ENCODE peak calls at places on chromosomes 6 and 20, in nine cellular contexts. One of them, this sample, is unnamed.

GRCh38 chr6:157535354-157536217 is 154.6 kb downstream of the ZDHHC14 start:
- DNase-seq in right atrium auricular region: no peak
- DNase-seq in fibroblast of pulmonary artery: peak
- DNase-seq in astrocyte: peak
- DNase-seq in cardiac muscle cell: no peak
- DNase-seq in brain microvascular endothelial cell: peak
- DNase-seq in heart right ventricle: no peak
- DNase-seq in pancreas: no peak
- DNase-seq in foreskin fibroblast: peak
- DNase-seq in this sample: peak

GRCh38 chr6:9250852-9251251 is 815.5 kb upstream of the SLC35B3 start:
- DNase-seq in heart right ventricle: no peak
- DNase-seq in brain microvascular endothelial cell: peak
- DNase-seq in foreskin fibroblast: peak
- DNase-seq in cardiac muscle cell: peak
- DNase-seq in right atrium auricular region: no peak
- DNase-seq in astrocyte: peak
- DNase-seq in pancreas: peak
- DNase-seq in fibroblast of pulmonary artery: peak
- DNase-seq in this sample: peak

GRCh38 chr6:73610444-73611275 is 43.1 kb downstream of the SLC17A5 start:
- DNase-seq in heart right ventricle: no peak
- DNase-seq in fibroblast of pulmonary artery: peak
- DNase-seq in cardiac muscle cell: peak
- DNase-seq in foreskin fibroblast: peak
- DNase-seq in pancreas: no peak
- DNase-seq in astrocyte: peak
- DNase-seq in right atrium auricular region: no peak
- DNase-seq in brain microvascular endothelial cell: no peak
- DNase-seq in this sample: no peak

GRCh38 chr6:170403451-170403850 is 96.9 kb downstream of the FAM120B start:
- DNase-seq in pancreas: no peak
- DNase-seq in fibroblast of pulmonary artery: peak
- DNase-seq in right atrium auricular region: no peak
- DNase-seq in astrocyte: peak
- DNase-seq in cardiac muscle cell: peak
- DNase-seq in heart right ventricle: no peak
- DNase-seq in brain microvascular endothelial cell: peak
- DNase-seq in foreskin fibroblast: peak
- DNase-seq in this sample: no peak

GRCh38 chr20:40703981-40704530 is 15.0 kb upstream of the MAFB start:
- DNase-seq in astrocyte: no peak
- DNase-seq in fibroblast of pulmonary artery: no peak
- DNase-seq in foreskin fibroblast: no peak
- DNase-seq in pancreas: no peak
- DNase-seq in right atrium auricular region: no peak
- DNase-seq in cardiac muscle cell: no peak
- DNase-seq in heart right ventricle: no peak
- DNase-seq in brain microvascular endothelial cell: no peak
- DNase-seq in this sample: no peak

GRCh38 chr6:151068761-151069312 is 170.9 kb upstream of the AKAP12 start:
- DNase-seq in heart right ventricle: no peak
- DNase-seq in fibroblast of pulmonary artery: peak
- DNase-seq in right atrium auricular region: no peak
- DNase-seq in astrocyte: peak
- DNase-seq in cardiac muscle cell: no peak
- DNase-seq in foreskin fibroblast: peak
- DNase-seq in brain microvascular endothelial cell: peak
- DNase-seq in pancreas: no peak
- DNase-seq in this sample: no peak

GRCh38 chr6:142551145-142551811 is 249.5 kb downstream of the ADGRG6 start:
- DNase-seq in astrocyte: peak
- DNase-seq in right atrium auricular region: no peak
- DNase-seq in cardiac muscle cell: no peak
- DNase-seq in fibroblast of pulmonary artery: no peak
- DNase-seq in heart right ventricle: no peak
- DNase-seq in foreskin fibroblast: no peak
- DNase-seq in brain microvascular endothelial cell: no peak
- DNase-seq in pancreas: no peak
- DNase-seq in this sample: peak

GRCh38 chr20:32468313-32468640 is 110.1 kb downstream of the ASXL1 start:
- DNase-seq in heart right ventricle: peak
- DNase-seq in right atrium auricular region: no peak
- DNase-seq in cardiac muscle cell: no peak
- DNase-seq in foreskin fibroblast: no peak
- DNase-seq in pancreas: no peak
- DNase-seq in fibroblast of pulmonary artery: no peak
- DNase-seq in astrocyte: no peak
- DNase-seq in brain microvascular endothelial cell: no peak
- DNase-seq in this sample: no peak

GRCh38 chr20:36726168-36726567 is 19.7 kb downstream of the NDRG3 start:
- DNase-seq in pancreas: no peak
- DNase-seq in foreskin fibroblast: no peak
- DNase-seq in fibroblast of pulmonary artery: peak
- DNase-seq in right atrium auricular region: no peak
- DNase-seq in cardiac muscle cell: no peak
- DNase-seq in astrocyte: peak
- DNase-seq in heart right ventricle: no peak
- DNase-seq in brain microvascular endothelial cell: no peak
- DNase-seq in this sample: no peak

GRCh38 chr6:108874470-108875160 is 26.4 kb downstream of the ARMC2 start:
- DNase-seq in right atrium auricular region: no peak
- DNase-seq in cardiac muscle cell: no peak
- DNase-seq in astrocyte: no peak
- DNase-seq in heart right ventricle: no peak
- DNase-seq in foreskin fibroblast: peak
- DNase-seq in fibroblast of pulmonary artery: peak
- DNase-seq in brain microvascular endothelial cell: peak
- DNase-seq in pancreas: no peak
- DNase-seq in this sample: no peak

GRCh38 chr20:37285664-37286374 is 3.6 kb upstream of the MANBAL start:
- DNase-seq in right atrium auricular region: no peak
- DNase-seq in brain microvascular endothelial cell: no peak
- DNase-seq in heart right ventricle: no peak
- DNase-seq in pancreas: no peak
- DNase-seq in fibroblast of pulmonary artery: no peak
- DNase-seq in astrocyte: no peak
- DNase-seq in foreskin fibroblast: no peak
- DNase-seq in cardiac muscle cell: no peak
- DNase-seq in this sample: no peak

DNA sequence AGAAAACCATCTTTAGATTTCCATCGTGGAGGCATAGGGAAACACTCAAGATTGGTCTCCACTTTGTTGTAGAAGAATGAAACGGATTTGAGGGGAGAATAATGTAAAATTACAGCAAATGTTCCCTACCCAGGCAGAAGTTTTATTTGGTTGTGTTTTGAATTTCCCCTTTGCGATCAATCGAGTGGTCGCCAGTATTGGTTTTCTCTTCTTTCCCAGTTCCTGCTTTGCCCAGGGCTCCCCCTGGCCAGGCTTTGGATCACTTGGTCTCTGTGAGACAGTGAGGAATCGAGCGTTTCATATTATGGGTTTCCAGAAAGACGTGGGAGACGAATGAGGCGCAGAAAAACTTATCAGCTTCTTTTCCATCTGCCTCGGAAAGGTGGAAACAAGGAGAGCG is 7.3 kb upstream of the TBX18 start:
- DNase-seq in cardiac muscle cell: no peak
- DNase-seq in fibroblast of pulmonary artery: peak
- DNase-seq in pancreas: no peak
- DNase-seq in heart right ventricle: no peak
- DNase-seq in astrocyte: no peak
- DNase-seq in right atrium auricular region: no peak
- DNase-seq in foreskin fibroblast: no peak
- DNase-seq in brain microvascular endothelial cell: no peak
- DNase-seq in this sample: no peak
- H3K4me3 ChIP-seq in cardiac muscle cell: no peak
- H3K4me3 ChIP-seq in fibroblast of pulmonary artery: peak
- H3K4me3 ChIP-seq in pancreas: no peak
- H3K4me3 ChIP-seq in heart right ventricle: peak
- H3K4me3 ChIP-seq in astrocyte: peak
- H3K4me3 ChIP-seq in right atrium auricular region: peak
- H3K4me3 ChIP-seq in foreskin fibroblast: no peak
- H3K4me3 ChIP-seq in brain microvascular endothelial cell: peak
- H3K4me3 ChIP-seq in this sample: no peak

GRCh38 chr6:163711615-163712568 is 297.4 kb downstream of the QKI start:
- DNase-seq in fibroblast of pulmonary artery: no peak
- DNase-seq in heart right ventricle: peak
- DNase-seq in cardiac muscle cell: no peak
- DNase-seq in foreskin fibroblast: peak
- DNase-seq in right atrium auricular region: peak
- DNase-seq in astrocyte: no peak
- DNase-seq in brain microvascular endothelial cell: no peak
- DNase-seq in pancreas: no peak
- DNase-seq in this sample: no peak
- TF ChIP-seq CTCF in fibroblast of pulmonary artery: no peak
- TF ChIP-seq CTCF in heart right ventricle: peak
- TF ChIP-seq CTCF in cardiac muscle cell: no peak
- TF ChIP-seq CTCF in foreskin fibroblast: no peak
- TF ChIP-seq CTCF in right atrium auricular region: no peak
- TF ChIP-seq CTCF in astrocyte: no peak
- TF ChIP-seq CTCF in brain microvascular endothelial cell: no peak
- TF ChIP-seq CTCF in pancreas: no peak
- TF ChIP-seq CTCF in this sample: no peak

GRCh38 chr6:7134999-7135735 is 27.4 kb downstream of the RREB1 start:
- DNase-seq in cardiac muscle cell: no peak
- DNase-seq in pancreas: no peak
- DNase-seq in brain microvascular endothelial cell: no peak
- DNase-seq in right atrium auricular region: peak
- DNase-seq in fibroblast of pulmonary artery: no peak
- DNase-seq in foreskin fibroblast: no peak
- DNase-seq in astrocyte: no peak
- DNase-seq in heart right ventricle: no peak
- DNase-seq in this sample: no peak

GRCh38 chr6:7137335-7138106 is 29.8 kb downstream of the RREB1 start:
- DNase-seq in heart right ventricle: peak
- DNase-seq in astrocyte: peak
- DNase-seq in cardiac muscle cell: peak
- DNase-seq in right atrium auricular region: no peak
- DNase-seq in fibroblast of pulmonary artery: peak
- DNase-seq in brain microvascular endothelial cell: peak
- DNase-seq in foreskin fibroblast: peak
- DNase-seq in pancreas: no peak
- DNase-seq in this sample: no peak

GRCh38 chr6:7138111-7138510 is 30.4 kb downstream of the RREB1 start:
- DNase-seq in brain microvascular endothelial cell: no peak
- DNase-seq in foreskin fibroblast: no peak
- DNase-seq in cardiac muscle cell: no peak
- DNase-seq in pancreas: no peak
- DNase-seq in fibroblast of pulmonary artery: no peak
- DNase-seq in right atrium auricular region: no peak
- DNase-seq in heart right ventricle: no peak
- DNase-seq in astrocyte: no peak
- DNase-seq in this sample: no peak

GRCh38 chr6:7136859-7137334 is 29.1 kb downstream of the RREB1 start:
- DNase-seq in brain microvascular endothelial cell: no peak
- DNase-seq in astrocyte: no peak
- DNase-seq in right atrium auricular region: no peak
- DNase-seq in fibroblast of pulmonary artery: no peak
- DNase-seq in cardiac muscle cell: no peak
- DNase-seq in foreskin fibroblast: no peak
- DNase-seq in pancreas: no peak
- DNase-seq in heart right ventricle: no peak
- DNase-seq in this sample: no peak

GRCh38 chr6:7135755-7136154 is 28.0 kb downstream of the RREB1 start:
- DNase-seq in fibroblast of pulmonary artery: no peak
- DNase-seq in astrocyte: no peak
- DNase-seq in cardiac muscle cell: no peak
- DNase-seq in brain microvascular endothelial cell: no peak
- DNase-seq in right atrium auricular region: peak
- DNase-seq in pancreas: no peak
- DNase-seq in heart right ventricle: no peak
- DNase-seq in foreskin fibroblast: no peak
- DNase-seq in this sample: no peak
- H3K4me3 ChIP-seq in fibroblast of pulmonary artery: no peak
- H3K4me3 ChIP-seq in astrocyte: no peak
- H3K4me3 ChIP-seq in cardiac muscle cell: no peak
- H3K4me3 ChIP-seq in brain microvascular endothelial cell: no peak
- H3K4me3 ChIP-seq in right atrium auricular region: no peak
- H3K4me3 ChIP-seq in pancreas: no peak
- H3K4me3 ChIP-seq in heart right ventricle: no peak
- H3K4me3 ChIP-seq in foreskin fibroblast: no peak
- H3K4me3 ChIP-seq in this sample: no peak

GRCh38 chr6:42339991-42340401 is 111.7 kb downstream of the TRERF1 start:
- DNase-seq in astrocyte: no peak
- DNase-seq in pancreas: no peak
- DNase-seq in brain microvascular endothelial cell: no peak
- DNase-seq in heart right ventricle: no peak
- DNase-seq in foreskin fibroblast: no peak
- DNase-seq in right atrium auricular region: no peak
- DNase-seq in fibroblast of pulmonary artery: no peak
- DNase-seq in cardiac muscle cell: no peak
- DNase-seq in this sample: peak

GRCh38 chr6:42336431-42336830 is 115.3 kb downstream of the TRERF1 start:
- DNase-seq in pancreas: no peak
- DNase-seq in cardiac muscle cell: no peak
- DNase-seq in foreskin fibroblast: no peak
- DNase-seq in brain microvascular endothelial cell: no peak
- DNase-seq in heart right ventricle: no peak
- DNase-seq in astrocyte: no peak
- DNase-seq in fibroblast of pulmonary artery: no peak
- DNase-seq in right atrium auricular region: no peak
- DNase-seq in this sample: no peak

GRCh38 chr6:42340516-42340915 is 111.2 kb downstream of the TRERF1 start:
- DNase-seq in fibroblast of pulmonary artery: no peak
- DNase-seq in right atrium auricular region: no peak
- DNase-seq in brain microvascular endothelial cell: no peak
- DNase-seq in foreskin fibroblast: no peak
- DNase-seq in heart right ventricle: no peak
- DNase-seq in cardiac muscle cell: no peak
- DNase-seq in pancreas: no peak
- DNase-seq in astrocyte: no peak
- DNase-seq in this sample: no peak

GRCh38 chr6:42337985-42338572 is 113.6 kb downstream of the TRERF1 start:
- DNase-seq in brain microvascular endothelial cell: no peak
- DNase-seq in heart right ventricle: no peak
- DNase-seq in foreskin fibroblast: no peak
- DNase-seq in pancreas: no peak
- DNase-seq in right atrium auricular region: no peak
- DNase-seq in fibroblast of pulmonary artery: no peak
- DNase-seq in astrocyte: no peak
- DNase-seq in cardiac muscle cell: no peak
- DNase-seq in this sample: no peak

DNA sequence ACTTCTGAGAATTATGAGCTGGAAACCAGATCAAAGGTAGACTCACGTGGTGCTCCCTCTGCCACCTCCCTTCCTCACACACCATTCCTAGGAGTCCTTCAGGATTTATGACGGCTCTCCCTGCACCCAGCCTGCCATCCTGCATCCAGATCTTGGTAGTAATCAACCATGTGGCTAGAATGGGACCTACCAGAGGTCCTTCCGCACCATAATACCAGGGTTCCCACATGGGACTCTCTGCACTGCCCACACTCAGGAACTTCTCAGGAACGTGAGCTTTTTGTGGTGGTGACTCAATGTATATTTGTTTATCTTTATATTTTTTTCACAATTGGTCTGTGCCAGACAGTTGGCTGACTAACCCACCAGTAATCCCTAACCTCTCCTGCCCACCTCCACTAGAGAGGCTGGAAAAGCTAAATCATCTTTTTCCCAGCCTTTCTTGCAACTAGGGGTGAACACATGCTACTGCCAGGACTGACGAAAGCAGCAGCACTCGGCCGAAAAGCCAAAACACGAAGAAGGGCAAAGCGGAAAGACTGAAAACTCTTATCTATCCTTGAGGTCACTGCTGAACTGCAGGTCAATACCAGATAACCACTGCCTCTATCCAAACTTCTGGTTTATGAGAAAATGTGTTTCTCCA is 113.0 kb downstream of the TRERF1 start:
- DNase-seq in brain microvascular endothelial cell: peak
- DNase-seq in astrocyte: peak
- DNase-seq in right atrium auricular region: no peak
- DNase-seq in pancreas: no peak
- DNase-seq in cardiac muscle cell: no peak
- DNase-seq in foreskin fibroblast: peak
- DNase-seq in heart right ventricle: no peak
- DNase-seq in fibroblast of pulmonary artery: peak
- DNase-seq in this sample: peak
- TF ChIP-seq CTCF in brain microvascular endothelial cell: peak
- TF ChIP-seq CTCF in astrocyte: peak
- TF ChIP-seq CTCF in right atrium auricular region: no peak
- TF ChIP-seq CTCF in pancreas: no peak
- TF ChIP-seq CTCF in cardiac muscle cell: no peak
- TF ChIP-seq CTCF in foreskin fibroblast: no peak
- TF ChIP-seq CTCF in heart right ventricle: no peak
- TF ChIP-seq CTCF in fibroblast of pulmonary artery: peak
- TF ChIP-seq CTCF in this sample: no peak